ENCODE peak calls at places on chromosomes 1 and 21, in seven cellular contexts. Z, Y, D, F, X, W and H are unnamed samples.

GRCh38 chr1:198681247-198681646 is 42.4 kb downstream of the PTPRC start:
- DNase-seq in X (no peak), W (no peak), Y (no peak), F (peak; percentile 45), D (no peak), Z (no peak), H (no peak)

GRCh38 chr1:209012443-209013196 is 570.9 kb upstream of the CAMK1G start:
- DNase-seq in F (no peak), X (no peak), W (no peak), Y (no peak), D (no peak), Z (no peak), H (no peak)

GRCh38 chr1:59653968-59654367 is 160.8 kb upstream of the HOOK1 start:
- DNase-seq in D (no peak), X (no peak), Z (no peak), Y (no peak), W (no peak), F (no peak), H (no peak)

GRCh38 chr1:61450454-61451213 is 274.3 kb downstream of the TM2D1 start:
- DNase-seq in X (peak; percentile 72), Y (no peak), Z (no peak), F (no peak), W (peak; percentile 59), D (peak; percentile 58), H (peak; percentile 19)

GRCh38 chr1:40755052-40755451 is 28.5 kb upstream of the KCNQ4 start:
- DNase-seq in W (no peak), D (no peak), X (no peak), Z (no peak), Y (no peak), F (no peak), H (peak; percentile 20)

GRCh38 chr1:155478270-155478852 is 84.2 kb downstream of the ASH1L start:
- DNase-seq in Z (no peak), D (no peak), F (no peak), X (no peak), Y (no peak), W (no peak), H (no peak)

GRCh38 chr1:224852901-224853568 is 76.4 kb upstream of the DNAH14 start:
- DNase-seq in W (peak; percentile 73), X (no peak), F (peak; percentile 67), Y (no peak), Z (no peak), D (no peak), H (peak; percentile 63)

GRCh38 chr1:23611601-23612327 is 52.5 kb upstream of the ID3 start:
- DNase-seq in X (no peak), W (no peak), D (no peak), Y (no peak), Z (no peak), F (no peak), H (no peak)

GRCh38 chr1:36408479-36408878 is 10.8 kb upstream of the LSM10 start:
- DNase-seq in Y (no peak), X (no peak), D (no peak), Z (no peak), W (no peak), F (peak; percentile 61), H (peak; percentile 3)

GRCh38 chr1:998051-998821 is 1.7 kb downstream of the HES4 start:
- DNase-seq in Y (peak; percentile 58), W (peak; percentile 20), D (no peak), Z (peak; percentile 82), X (peak; percentile 50), F (no peak), H (no peak)

GRCh38 chr1:97084566-97084965 is 363.0 kb downstream of the PTBP2 start:
- DNase-seq in F (peak; percentile 66), Y (no peak), Z (no peak), X (no peak), D (no peak), W (no peak), H (no peak)

GRCh38 chr1:209367031-209367813 is 216.3 kb upstream of the CAMK1G start:
- DNase-seq in Y (no peak), Z (no peak), F (peak; percentile 73), X (no peak), D (no peak), W (no peak), H (peak; percentile 61)

GRCh38 chr1:211635602-211636205 is 39.7 kb downstream of the NEK2 start:
- DNase-seq in W (no peak), D (no peak), Z (no peak), F (peak; percentile 57), Y (no peak), X (no peak), H (no peak)

GRCh38 chr1:173269490-173270230 is 62.5 kb upstream of the TNFSF4 start:
- DNase-seq in X (no peak), W (peak; percentile 69), Y (no peak), F (peak; percentile 89), D (no peak), Z (no peak), H (peak; percentile 86)

DNA sequence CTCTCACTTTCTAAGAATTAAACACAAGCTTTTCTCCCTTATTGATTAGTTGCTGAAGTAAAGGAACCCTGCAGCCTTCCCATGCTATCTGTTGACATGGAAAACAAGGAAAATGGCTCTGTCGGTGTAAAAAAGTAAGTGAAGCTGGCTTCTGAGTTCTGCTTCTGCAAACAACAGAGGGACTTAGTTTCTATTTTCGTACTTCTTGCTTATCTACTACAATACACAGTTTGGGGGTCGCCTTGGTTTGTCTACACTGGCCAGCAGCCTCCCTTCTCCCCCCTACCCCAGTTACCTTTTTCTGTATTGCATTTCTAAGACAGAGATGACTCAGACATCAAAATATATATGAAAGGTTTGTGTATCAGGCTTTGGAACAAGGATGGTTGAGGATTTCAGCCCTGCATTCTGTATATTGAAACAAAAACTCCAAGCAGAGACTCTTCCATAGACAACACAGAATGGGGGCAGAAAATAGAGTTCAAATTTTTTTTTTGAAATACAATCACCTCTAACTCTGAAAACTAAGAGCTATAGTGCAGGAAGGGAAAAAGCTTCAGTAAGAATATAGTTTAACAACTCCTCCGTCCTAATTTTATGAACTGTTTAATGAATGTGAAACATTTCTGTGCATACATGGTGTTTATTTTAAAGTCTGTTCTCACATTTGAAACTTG is 1.8 kb downstream of the SAMD13 start:
- DNase-seq in W (no peak), Z (no peak), F (peak; percentile 17), D (no peak), X (no peak), Y (no peak), H (peak; percentile 27)
- H3K4me3 ChIP-seq in W (no peak overlapping the region), Z (peak overlapping the region; percentile 53), F (peak overlapping the region; percentile 51), D (peak overlapping the region; percentile 63), X (peak overlapping the region; percentile 96), Y (peak overlapping the region; percentile 22), H (peak overlapping the region; percentile 17)

GRCh38 chr1:109996476-109996875 is 11.9 kb downstream of the AHCYL1 start:
- DNase-seq in X (no peak), Z (no peak), W (no peak), F (peak; percentile 61), Y (no peak), D (no peak), H (no peak)

GRCh38 chr1:109994654-109995053 is 10.1 kb downstream of the AHCYL1 start:
- DNase-seq in F (no peak), Y (no peak), X (no peak), W (no peak), D (no peak), Z (no peak), H (no peak)

GRCh38 chr1:109995536-109995935 is 11.0 kb downstream of the AHCYL1 start:
- DNase-seq in Y (no peak), D (no peak), X (no peak), F (no peak), Z (no peak), W (no peak), H (peak; percentile 59)

GRCh38 chr1:109991400-109991925 is 6.9 kb downstream of the AHCYL1 start:
- DNase-seq in F (no peak), D (no peak), W (no peak), Y (no peak), Z (no peak), X (no peak), H (no peak)

GRCh38 chr1:109993885-109994284 is 9.3 kb downstream of the AHCYL1 start:
- DNase-seq in D (no peak), Y (no peak), F (peak; percentile 39), Z (no peak), X (no peak), W (no peak), H (no peak)
- H3K36me3 ChIP-seq in D (peaks cover 6% of the 10 kb centered on the region), Y (no peaks in the 10 kb centered on the region), F (peaks cover 8% of the 10 kb centered on the region), Z (peaks cover 26% of the 10 kb centered on the region), X (no peaks in the 10 kb centered on the region), W (peaks cover 6% of the 10 kb centered on the region), H (peaks cover 2% of the 10 kb centered on the region)

GRCh38 chr1:164561007-164561406 is 2.0 kb downstream of the PBX1 start:
- DNase-seq in X (no peak), Z (no peak), W (no peak), D (no peak), F (no peak), Y (no peak), H (peak; percentile 46)

GRCh38 chr1:164561461-164561860 is 2.5 kb downstream of the PBX1 start:
- DNase-seq in F (no peak), X (no peak), D (no peak), Z (no peak), Y (no peak), W (peak; percentile 42), H (peak; percentile 23)

GRCh38 chr1:164563821-164564251 is 4.9 kb downstream of the PBX1 start:
- DNase-seq in X (no peak), Z (no peak), D (no peak), W (no peak), F (no peak), Y (no peak), H (peak; percentile 29)

GRCh38 chr1:164562947-164563346 is 4.0 kb downstream of the PBX1 start:
- DNase-seq in Y (no peak), W (no peak), X (no peak), Z (no peak), F (no peak), D (no peak), H (peak; percentile 36)

DNA sequence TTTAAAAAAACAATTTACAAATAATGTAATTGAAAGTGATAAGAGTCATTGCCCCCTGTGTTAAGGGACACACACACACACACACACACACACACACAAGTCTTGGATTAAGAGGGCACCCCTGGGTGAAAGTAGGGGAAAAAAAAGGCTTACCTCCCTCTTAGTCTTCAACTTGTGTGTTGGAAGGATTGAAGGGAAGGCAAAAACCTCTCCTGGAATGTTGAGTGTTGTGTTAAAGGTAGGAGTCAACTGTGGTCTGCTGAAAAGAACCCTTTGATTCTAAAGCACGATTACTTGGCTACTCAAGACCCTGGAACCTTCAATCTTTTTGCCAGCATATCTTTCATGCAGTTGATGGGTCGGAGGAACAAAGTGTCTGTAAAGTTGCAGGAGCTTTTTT is 6.4 kb downstream of the PBX1 start:
- DNase-seq in F (no peak), Z (no peak), W (peak; percentile 45), Y (no peak), D (no peak), X (no peak), H (peak; percentile 29)
- H3K4me3 ChIP-seq in F (peak overlapping the region; percentile 18), Z (peak overlapping the region; percentile 55), W (no peak overlapping the region), Y (no peak overlapping the region), D (peak overlapping the region; percentile 82), X (peak overlapping the region; percentile 85), H (no peak overlapping the region)

GRCh38 chr21:36359185-36359584 is 26.0 kb upstream of the CHAF1B start:
- DNase-seq in W (no peak), X (no peak), F (no peak), D (no peak), Z (no peak), Y (no peak), H (no peak)

GRCh38 chr21:36355071-36355680 is 30.0 kb upstream of the CHAF1B start:
- DNase-seq in X (no peak), Y (no peak), D (no peak), F (no peak), W (peak; percentile 63), Z (no peak), H (no peak)

GRCh38 chr21:36350282-36350910 is 30.4 kb downstream of the MORC3 start:
- DNase-seq in F (peak; percentile 81), Y (no peak), W (no peak), D (no peak), X (no peak), Z (peak; percentile 48), H (no peak)

GRCh38 chr21:36355868-36356267 is 29.3 kb upstream of the CHAF1B start:
- DNase-seq in Z (no peak), F (no peak), Y (no peak), W (no peak), D (no peak), X (no peak), H (no peak)
- H3K36me3 ChIP-seq in Z (peaks cover 81% of the 10 kb centered on the region), F (peaks cover 33% of the 10 kb centered on the region), Y (peaks cover 37% of the 10 kb centered on the region), W (peaks cover 29% of the 10 kb centered on the region), D (peaks cover 82% of the 10 kb centered on the region), X (peaks cover 81% of the 10 kb centered on the region), H (peaks cover 15% of the 10 kb centered on the region)